ENCODE peak calls at places on chromosome 22, in eight cellular contexts. E is adrenal gland; V is CD8-positive, alpha-beta T cell; M is GM12865; N is astrocyte of the cerebellum; J is PC-9; P is B cell; B is upper lobe of right lung. U is an unnamed sample.
A peak's percentile ranks its signal among the peaks of the same experiment; 100 is the strongest.

GRCh38 chr22:22037740-22038139 is 55.2 kb upstream of the TOP3B start:
- DNase-seq in M (no peak), E (no peak), V (no peak), J (no peak), N (no peak), B (no peak), P (no peak), U (no peak)

GRCh38 chr22:21949569-21949918 is 3.1 kb downstream of the PPM1F start:
- DNase-seq in J (no peak), N (no peak), E (no peak), P (no peak), B (no peak), V (no peak), M (no peak), U (no peak)

GRCh38 chr22:17380711-17381087 is 11.4 kb downstream of the CECR2 start:
- DNase-seq in N (no peak), E (no peak), J (no peak), B (no peak), P (no peak), M (no peak), V (no peak), U (no peak)

GRCh38 chr22:23112472-23113012 is 29.2 kb downstream of the RSPH14 start:
- DNase-seq in M (no peak), B (no peak), N (no peak), J (no peak), E (no peak), P (no peak), V (no peak), U (no peak)

GRCh38 chr22:18048441-18048898 is 24.1 kb upstream of the MICAL3 start:
- DNase-seq in P (no peak), N (no peak), J (no peak), M (no peak), V (no peak), B (peak; percentile 60), E (no peak), U (no peak)

GRCh38 chr22:28063656-28064055 is 144.6 kb upstream of the PITPNB start:
- DNase-seq in P (no peak), J (no peak), E (no peak), V (no peak), B (no peak), N (no peak), M (no peak), U (no peak)

GRCh38 chr22:42912049-42912448 is 55.0 kb upstream of the ARFGAP3 start:
- DNase-seq in M (no peak), P (peak; percentile 48), V (no peak), E (no peak), J (no peak), B (no peak), N (no peak), U (no peak)

GRCh38 chr22:36191106-36191836 is 10.3 kb downstream of the APOL4 start:
- DNase-seq in J (no peak), E (peak; percentile 92), V (no peak), B (no peak), M (no peak), P (no peak), N (peak; percentile 20), U (peak; percentile 54)

GRCh38 chr22:44357962-44358553 is 45.3 kb upstream of the SHISAL1 start:
- DNase-seq in J (no peak), E (peak; percentile 9), M (no peak), N (peak; percentile 32), V (no peak), B (peak; percentile 59), P (no peak), U (peak; percentile 63)

GRCh38 chr22:41532908-41533825 is 11.1 kb downstream of the POLR3H start:
- DNase-seq in P (peak; percentile 66), V (peak; percentile 50), N (peak; percentile 27), E (peak; percentile 70), B (peak; percentile 83), M (peak; percentile 82), J (peak; percentile 52), U (peak; percentile 84)

GRCh38 chr22:23393721-23394320 is 186.3 kb downstream of the IGLL1 start:
- DNase-seq in N (no peak), B (peak; percentile 52), E (no peak), J (no peak), P (no peak), V (no peak), M (no peak), U (no peak)

GRCh38 chr22:35376728-35377472 is 4.0 kb upstream of the HMOX1 start:
- DNase-seq in B (peak; percentile 93), N (peak; percentile 95), P (peak; percentile 80), V (no peak), M (peak; percentile 92), E (peak; percentile 94), J (peak; percentile 98), U (peak; percentile 94)

GRCh38 chr22:32539631-32540449 is 65.2 kb downstream of the FBXO7 start:
- DNase-seq in M (peak; percentile 36), J (peak; percentile 97), N (no peak), B (no peak), V (no peak), E (no peak), P (no peak), U (no peak)

GRCh38 chr22:37197451-37198289 is 9.6 kb upstream of the C1QTNF6 start:
- DNase-seq in P (peak; percentile 17), E (peak; percentile 95), V (no peak), N (no peak), B (peak; percentile 76), M (no peak), J (peak; percentile 99), U (peak; percentile 78)

GRCh38 chr22:42885446-42885845 is 28.4 kb upstream of the ARFGAP3 start:
- DNase-seq in V (no peak), B (no peak), N (no peak), P (no peak), J (no peak), M (no peak), E (peak; percentile 56), U (no peak)

DNA sequence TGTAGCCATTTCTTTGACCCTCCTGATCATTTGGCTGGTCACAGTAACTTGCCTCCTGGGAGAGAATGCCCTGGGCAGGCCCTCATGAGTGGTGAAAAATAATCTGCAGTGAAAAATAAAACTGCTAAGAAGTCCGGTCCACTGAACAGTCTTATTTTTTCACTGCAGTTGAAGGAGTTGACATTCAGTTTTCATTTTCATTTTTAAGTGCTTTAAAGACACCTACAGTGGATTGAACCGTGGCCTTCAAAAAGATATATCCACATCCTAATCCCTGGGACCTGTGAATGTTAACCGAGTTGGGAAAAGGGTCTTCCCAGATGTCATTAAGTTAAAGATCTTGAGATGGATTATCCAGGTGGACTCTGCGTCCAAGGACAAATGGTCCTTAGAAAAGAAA is 153.6 kb upstream of the GRK3 start:
- DNase-seq in N (no peak), M (no peak), B (no peak), E (no peak), V (no peak), J (no peak), P (no peak), U (no peak)
- TF ChIP-seq CTCF in N (no peak), M (no peak), B (no peak), E (no peak), V (no peak), J (no peak), P (no peak), U (no peak)

DNA sequence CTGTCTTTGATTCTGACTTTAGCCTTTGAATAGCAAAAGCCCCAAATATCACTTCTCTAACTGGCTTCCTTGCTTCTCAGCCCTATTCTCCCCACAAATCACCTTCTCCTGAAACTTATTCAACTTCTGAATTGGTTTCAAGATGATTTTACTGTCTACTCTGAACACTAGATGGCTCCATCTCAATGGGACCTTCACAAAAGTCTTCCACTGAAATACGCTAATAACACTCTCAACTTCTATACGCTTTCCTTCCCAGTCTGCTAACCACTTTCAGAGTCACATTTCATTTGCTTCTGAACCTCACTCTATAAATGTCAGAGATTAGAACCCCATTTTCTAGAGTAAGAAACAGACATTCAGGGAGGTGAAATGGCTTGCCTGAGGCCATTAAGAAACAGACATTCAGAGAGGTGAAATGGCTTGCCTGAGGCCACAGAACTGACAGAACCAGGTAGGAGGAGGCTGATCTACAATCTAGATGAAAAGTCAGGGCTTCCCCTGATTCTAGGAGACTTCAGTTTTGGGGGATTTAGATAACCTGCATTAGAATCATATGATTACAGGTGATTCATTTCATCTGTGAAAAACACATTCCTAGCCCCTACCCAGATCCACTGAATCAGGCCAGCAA is 20.6 kb downstream of the MORC2 start:
- DNase-seq in E (no peak), B (no peak), J (no peak), P (no peak), M (peak; percentile 36), V (no peak), N (peak; percentile 54), U (no peak)
- TF ChIP-seq CTCF in E (peak; percentile 58), B (peak; percentile 62), J (peak; percentile 75), P (peak; percentile 24), M (peak; percentile 42), V (peak; percentile 60), N (peak; percentile 65), U (peak; percentile 22)

GRCh38 chr22:33707581-33707980 is 212.7 kb downstream of the LARGE1 start:
- DNase-seq in N (no peak), E (no peak), B (no peak), M (no peak), J (no peak), P (no peak), V (no peak), U (no peak)

GRCh38 chr22:33710326-33710725 is 209.9 kb downstream of the LARGE1 start:
- DNase-seq in V (no peak), J (no peak), B (no peak), E (no peak), P (no peak), M (no peak), N (no peak), U (no peak)

DNA sequence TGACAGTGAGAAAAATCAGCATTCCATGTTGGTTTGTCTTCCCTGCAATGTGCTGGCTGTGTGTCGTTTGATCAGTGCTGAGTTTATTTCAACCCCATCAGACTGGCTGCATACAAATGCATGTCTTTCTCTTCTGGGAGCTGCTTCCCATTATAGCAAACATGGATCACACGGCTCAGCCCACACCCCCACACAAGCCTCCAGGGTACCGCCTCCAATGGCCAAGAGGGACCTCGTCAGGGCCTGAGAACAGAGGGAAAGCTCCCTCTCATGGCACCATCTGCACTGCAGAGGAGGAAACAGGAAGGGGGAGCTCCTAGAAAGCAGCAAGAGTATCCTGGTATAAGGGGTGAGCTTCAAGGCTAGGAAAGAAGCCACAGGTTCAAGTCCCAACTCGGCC is 214.2 kb downstream of the LARGE1 start:
- DNase-seq in E (no peak), J (no peak), M (no peak), P (no peak), B (no peak), N (no peak), V (no peak), U (no peak)
- TF ChIP-seq CTCF in E (no peak), J (no peak), M (no peak), P (no peak), B (no peak), N (no peak), V (no peak), U (no peak)

DNA sequence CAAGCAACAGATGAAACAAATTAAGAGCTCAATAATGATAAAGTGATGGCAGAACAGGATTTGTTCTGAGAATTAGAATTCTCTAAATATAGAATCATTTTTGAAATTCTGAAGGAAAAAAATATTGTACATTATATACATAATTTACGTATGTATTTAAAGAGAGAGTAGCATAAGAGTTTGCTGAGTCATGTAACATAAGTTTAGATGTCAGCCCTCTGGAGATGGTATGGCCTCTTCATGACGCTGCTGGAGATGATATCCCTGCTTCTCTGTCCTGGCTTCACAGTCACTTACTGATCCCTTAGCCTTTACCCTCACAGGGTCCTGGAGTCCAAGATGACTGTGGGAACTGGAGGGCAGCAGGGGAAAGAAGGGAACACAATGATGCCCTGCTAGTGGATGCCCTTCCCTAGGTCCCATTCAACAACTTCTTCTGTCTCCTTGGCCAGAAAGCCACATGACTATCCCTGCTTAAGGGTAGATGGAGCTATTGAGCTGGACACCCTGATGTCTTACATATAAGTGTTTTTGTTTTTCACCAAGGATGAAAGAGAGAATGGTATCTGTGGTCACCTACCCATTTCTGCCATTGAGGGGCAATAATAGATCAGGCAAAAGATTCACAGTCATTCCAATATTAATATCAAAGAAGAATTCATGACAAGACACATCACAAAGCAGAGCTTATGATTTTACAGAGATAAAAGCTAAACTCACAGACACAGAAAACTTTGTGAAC is 753.1 kb downstream of the TBC1D22A start:
- DNase-seq in V (no peak), N (no peak), E (no peak), B (no peak), P (no peak), J (no peak), M (no peak), U (no peak)
- TF ChIP-seq CTCF in V (no peak), N (no peak), E (no peak), B (no peak), P (no peak), J (peak; percentile 35), M (no peak), U (no peak)